ENCODE peak calls at places on chromosome 4, in eight cellular contexts. U is activated CD4-positive, alpha-beta T cell treated with anti-CD3 and anti-CD28 coated beads, Interleukin-2, amount 10 ng/mL, durations not matched to agents 7 days and 5 days; X is naive thymus-derived CD8-positive, alpha-beta T cell; Y is globus pallidus; L is posterior cingulate gyrus; H is renal cortical epithelial cell; J is GM23248; A is A172. D is an unnamed sample.

GRCh38 chr4:1554876-1555265 is 129.2 kb downstream of the FAM53A start:
- DNase-seq in U (no peak), X (no peak), Y (no peak), L (no peak), H (no peak), J (no peak), A (no peak), D (no peak)

GRCh38 chr4:31539279-31540074 is 819.3 kb downstream of the PCDH7 start:
- DNase-seq in U (no peak), X (no peak), Y (peak), L (no peak), H (no peak), J (no peak), A (no peak), D (no peak)

GRCh38 chr4:110793381-110793801 is 170.5 kb upstream of the PITX2 start:
- DNase-seq in U (no peak), X (no peak), Y (no peak), L (no peak), H (no peak), J (peak), A (peak), D (no peak)

GRCh38 chr4:140249351-140249750 is 95.4 kb upstream of the MAML3 start:
- DNase-seq in U (no peak), X (peak), Y (no peak), L (no peak), H (no peak), J (peak), A (no peak), D (no peak)

GRCh38 chr4:75555294-75556164 is at the start of gene ODAPH:
- DNase-seq in U (peak), X (no peak), Y (no peak), L (no peak), H (peak), J (peak), A (peak), D (no peak)

GRCh38 chr4:25441519-25442117 is 64.6 kb downstream of the ANAPC4 start:
- DNase-seq in U (peak), X (no peak), Y (peak), L (peak), H (peak), J (peak), A (peak), D (no peak)

GRCh38 chr4:23966720-23967119 is 76.9 kb upstream of the PPARGC1A start:
- DNase-seq in U (no peak), X (no peak), Y (no peak), L (no peak), H (peak), J (no peak), A (no peak), D (no peak)

GRCh38 chr4:93396274-93396673 is 432.3 kb upstream of the ATOH1 start:
- DNase-seq in U (no peak), X (no peak), Y (no peak), L (no peak), H (peak), J (peak), A (peak), D (no peak)

GRCh38 chr4:74284074-74284473 is 24.2 kb upstream of the EPGN start:
- DNase-seq in U (no peak), X (no peak), Y (no peak), L (no peak), H (peak), J (peak), A (peak), D (no peak)

GRCh38 chr4:185597532-185598188 is 62.4 kb upstream of the PDLIM3 start:
- DNase-seq in U (peak), X (peak), Y (peak), L (peak), H (peak), J (peak), A (peak), D (peak)

GRCh38 chr4:107870916-107871786 is 46.4 kb downstream of the SGMS2 start:
- DNase-seq in U (no peak), X (no peak), Y (no peak), L (no peak), H (no peak), J (no peak), A (no peak), D (no peak)

GRCh38 chr4:84887824-84888223 is 78.7 kb downstream of the WDFY3 start:
- DNase-seq in U (no peak), X (no peak), Y (no peak), L (no peak), H (peak), J (peak), A (peak), D (no peak)

GRCh38 chr4:121697626-121698025 is 846 bp upstream of the ANXA5 start:
- DNase-seq in U (no peak), X (peak), Y (peak), L (no peak), H (no peak), J (no peak), A (no peak), D (no peak)

GRCh38 chr4:53558981-53559620 is 32.2 kb downstream of the LNX1 start:
- DNase-seq in U (no peak), X (no peak), Y (no peak), L (no peak), H (no peak), J (peak), A (peak), D (no peak)

GRCh38 chr4:173391691-173392090 is 7.2 kb downstream of the SCRG1 start:
- DNase-seq in U (no peak), X (no peak), Y (no peak), L (no peak), H (no peak), J (no peak), A (no peak), D (no peak)

GRCh38 chr4:149706942-149707341 is 108.7 kb downstream of the IQCM start:
- DNase-seq in U (no peak), X (no peak), Y (no peak), L (no peak), H (peak), J (peak), A (peak), D (no peak)

GRCh38 chr4:120829113-120829831 is 93.3 kb downstream of the PRDM5 start:
- DNase-seq in U (no peak), X (no peak), Y (no peak), L (no peak), H (peak), J (no peak), A (no peak), D (no peak)

D was measured in T-cell.